ENCODE peak calls at places on chromosomes 12 and 14, in ten cellular contexts. Q, O, I, U, K, D, N, P, E and Z are unnamed samples.

GRCh38 chr14:29548948-29549370 is 378.7 kb downstream of the PRKD1 start:
- DNase-seq in Q (no peak), O (no peak), I (no peak), U (peak; percentile 64), K (peak; percentile 80), D (peak; percentile 66), N (peak; percentile 81), P (no peak), E (peak; percentile 38), Z (no peak)

GRCh38 chr14:73771848-73772705 is 57.9 kb upstream of the PNMA1 start:
- DNase-seq in Q (peak; percentile 60), O (peak; percentile 71), I (no peak), U (peak; percentile 83), K (peak; percentile 77), D (no peak), N (peak; percentile 36), P (peak; percentile 50), E (no peak), Z (peak; percentile 44)

GRCh38 chr14:52175982-52176502 is 91.5 kb upstream of the PTGDR start:
- DNase-seq in Q (no peak), O (peak; percentile 12), I (no peak), U (no peak), K (no peak), D (no peak), N (no peak), P (no peak), E (no peak), Z (no peak)

GRCh38 chr14:99201351-99202073 is 70.5 kb downstream of the BCL11B start:
- DNase-seq in Q (no peak), O (no peak), I (no peak), U (no peak), K (no peak), D (no peak), N (no peak), P (no peak), E (peak; percentile 21), Z (no peak)

GRCh38 chr12:26466709-26467108 is 271.3 kb downstream of the SSPN start:
- DNase-seq in Q (no peak), O (no peak), I (no peak), U (no peak), K (no peak), D (no peak), N (no peak), P (no peak), E (no peak), Z (no peak)

GRCh38 chr14:67749341-67750110 is 47.8 kb downstream of the RDH12 start:
- DNase-seq in Q (no peak), O (no peak), I (no peak), U (no peak), K (no peak), D (no peak), N (no peak), P (no peak), E (no peak), Z (no peak)

GRCh38 chr12:578743-579449 is 84.3 kb downstream of the NINJ2 start:
- DNase-seq in Q (no peak), O (no peak), I (no peak), U (no peak), K (no peak), D (no peak), N (no peak), P (no peak), E (no peak), Z (no peak)

GRCh38 chr14:23569443-23570151 is 2.0 kb upstream of the AP1G2 start:
- DNase-seq in Q (no peak), O (no peak), I (peak; percentile 61), U (peak; percentile 34), K (no peak), D (peak; percentile 64), N (no peak), P (no peak), E (no peak), Z (no peak)

GRCh38 chr12:100995201-100995600 is 200.6 kb downstream of the ANO4 start:
- DNase-seq in Q (no peak), O (no peak), I (no peak), U (peak; percentile 34), K (peak; percentile 13), D (peak; percentile 41), N (peak; percentile 30), P (no peak), E (no peak), Z (no peak)

GRCh38 chr12:7162691-7163114 is 26.8 kb upstream of the PEX5 start:
- DNase-seq in Q (no peak), O (peak; percentile 24), I (no peak), U (peak; percentile 68), K (peak; percentile 46), D (no peak), N (peak; percentile 53), P (no peak), E (peak; percentile 66), Z (no peak)

GRCh38 chr12:68638721-68639395 is 28.2 kb downstream of the RAP1B start:
- DNase-seq in Q (no peak), O (no peak), I (no peak), U (no peak), K (no peak), D (no peak), N (no peak), P (no peak), E (no peak), Z (no peak)

GRCh38 chr14:20614038-20614840 is 23.1 kb upstream of the RNASE12 start:
- DNase-seq in Q (no peak), O (no peak), I (no peak), U (no peak), K (no peak), D (no peak), N (peak; percentile 15), P (no peak), E (peak; percentile 49), Z (no peak)

GRCh38 chr12:30729547-30729946 is 25.2 kb downstream of the CAPRIN2 start:
- DNase-seq in Q (no peak), O (no peak), I (no peak), U (no peak), K (no peak), D (no peak), N (no peak), P (no peak), E (no peak), Z (no peak)

GRCh38 chr12:94792690-94793089 is 142.3 kb upstream of the TMCC3 start:
- DNase-seq in Q (no peak), O (no peak), I (no peak), U (no peak), K (no peak), D (no peak), N (no peak), P (no peak), E (no peak), Z (peak; percentile 51)

GRCh38 chr14:96931751-96932150 is 134.6 kb downstream of the VRK1 start:
- DNase-seq in Q (no peak), O (no peak), I (no peak), U (no peak), K (no peak), D (no peak), N (no peak), P (no peak), E (no peak), Z (no peak)

GRCh38 chr14:73721101-73721821 is 7.1 kb upstream of the PNMA1 start:
- DNase-seq in Q (no peak), O (no peak), I (no peak), U (no peak), K (no peak), D (no peak), N (no peak), P (no peak), E (no peak), Z (no peak)

GRCh38 chr14:96086574-96087077 is 47.5 kb downstream of the C14orf132 start:
- DNase-seq in Q (no peak), O (no peak), I (peak; percentile 47), U (peak; percentile 88), K (peak; percentile 64), D (peak; percentile 28), N (peak; percentile 39), P (no peak), E (no peak), Z (no peak)

GRCh38 chr12:115296613-115297012 is 612.6 kb upstream of the TBX3 start:
- DNase-seq in Q (no peak), O (no peak), I (no peak), U (no peak), K (no peak), D (no peak), N (no peak), P (no peak), E (no peak), Z (no peak)

GRCh38 chr12:46360370-46360769 is 12.2 kb downstream of the SLC38A2 start:
- DNase-seq in Q (no peak), O (no peak), I (no peak), U (no peak), K (no peak), D (no peak), N (no peak), P (no peak), E (no peak), Z (no peak)

GRCh38 chr12:39605996-39606395 is 13.6 kb downstream of the ABCD2 start:
- DNase-seq in Q (no peak), O (no peak), I (no peak), U (peak; percentile 74), K (peak; percentile 9), D (peak; percentile 87), N (no peak), P (no peak), E (no peak), Z (no peak)

GRCh38 chr14:23021479-23021878 is 11.5 kb upstream of the C14orf93 start:
- DNase-seq in Q (no peak), O (no peak), I (no peak), U (no peak), K (no peak), D (no peak), N (no peak), P (no peak), E (no peak), Z (no peak)

GRCh38 chr12:26188132-26188531 is 7.2 kb upstream of the SSPN start:
- DNase-seq in Q (no peak), O (no peak), I (no peak), U (peak; percentile 19), K (peak; percentile 80), D (peak; percentile 29), N (peak; percentile 54), P (no peak), E (no peak), Z (no peak)

GRCh38 chr12:53217049-53217929 is 10.2 kb upstream of the ITGB7 start:
- DNase-seq in Q (no peak), O (no peak), I (no peak), U (peak; percentile 63), K (peak; percentile 82), D (peak; percentile 81), N (peak; percentile 72), P (peak; percentile 74), E (no peak), Z (peak; percentile 80)

GRCh38 chr12:29741342-29742241 is 42.1 kb downstream of the TMTC1 start:
- DNase-seq in Q (no peak), O (no peak), I (no peak), U (peak; percentile 92), K (peak; percentile 89), D (peak; percentile 72), N (no peak), P (no peak), E (no peak), Z (no peak)

GRCh38 chr12:72261885-72262284 is 10.3 kb upstream of the TRHDE start:
- DNase-seq in Q (no peak), O (no peak), I (no peak), U (no peak), K (no peak), D (no peak), N (no peak), P (no peak), E (no peak), Z (no peak)

GRCh38 chr14:99415496-99416281 is 65.0 kb downstream of the SETD3 start:
- DNase-seq in Q (peak; percentile 42), O (peak; percentile 73), I (no peak), U (peak; percentile 88), K (peak; percentile 87), D (peak; percentile 66), N (peak; percentile 81), P (no peak), E (peak; percentile 73), Z (no peak)

GRCh38 chr14:76917759-76918175 is 91.6 kb downstream of the LRRC74A start:
- DNase-seq in Q (no peak), O (no peak), I (no peak), U (peak; percentile 26), K (peak; percentile 36), D (no peak), N (no peak), P (peak; percentile 74), E (no peak), Z (peak; percentile 89)

GRCh38 chr14:57051633-57052032 is 217.1 kb downstream of the EXOC5 start:
- DNase-seq in Q (no peak), O (no peak), I (no peak), U (no peak), K (no peak), D (no peak), N (no peak), P (no peak), E (no peak), Z (no peak)